ENCODE peak calls at places on chromosomes 1 and 21, in nine cellular contexts. F is RWPE1, V is uterus, Y is AG10803, J is GM12865, M is stomach, I is fibroblast of lung, A is nephron progenitor cell, Z is chondrocyte. G is an unnamed sample.

GRCh38 chr21:41726970-41727783 is 39.7 kb downstream of the RIPK4 start:
- DNase-seq in Y (peak; percentile 74), J (no peak), Z (peak; percentile 90), M (peak; percentile 62), I (peak; percentile 12), A (no peak), F (peak; percentile 86), V (peak; percentile 42), G (peak; percentile 26)

GRCh38 chr1:8938232-8939117 is 7.2 kb upstream of the CA6 start:
- DNase-seq in Z (no peak), A (no peak), J (no peak), Y (no peak), V (no peak), M (no peak), F (no peak), I (peak; percentile 22), G (no peak)

GRCh38 chr1:88111806-88112205 is 572.3 kb upstream of the PKN2 start:
- DNase-seq in A (no peak), M (no peak), F (no peak), I (no peak), J (no peak), Z (no peak), V (no peak), Y (no peak), G (no peak)

GRCh38 chr21:43609501-43610340 is 49.6 kb downstream of the HSF2BP start:
- DNase-seq in V (no peak), A (no peak), Y (no peak), M (peak; percentile 84), F (peak; percentile 68), J (no peak), I (peak; percentile 88), Z (no peak), G (no peak)

GRCh38 chr1:170660874-170661645 is 2.9 kb upstream of the PRRX1 start:
- DNase-seq in V (peak; percentile 59), A (peak; percentile 42), I (peak; percentile 63), Z (no peak), F (no peak), M (no peak), Y (peak; percentile 45), J (peak; percentile 27), G (no peak)

GRCh38 chr1:99659755-99660210 is 13.9 kb downstream of the PALMD start:
- DNase-seq in F (peak; percentile 85), Z (no peak), V (no peak), I (no peak), J (no peak), M (no peak), Y (peak; percentile 52), A (no peak), G (peak; percentile 20)

GRCh38 chr1:46687095-46687659 is 15.5 kb downstream of the TEX38 start:
- DNase-seq in Y (peak; percentile 71), I (peak; percentile 82), A (no peak), J (no peak), Z (no peak), V (peak; percentile 77), F (no peak), M (peak; percentile 96), G (no peak)

GRCh38 chr1:32200226-32201010 is at the start of gene CCDC28B:
- DNase-seq in A (peak; percentile 76), I (peak; percentile 71), Y (peak; percentile 70), Z (no peak), V (peak; percentile 77), M (peak; percentile 45), F (peak; percentile 54), J (peak; percentile 60), G (peak; percentile 74)

GRCh38 chr1:28580706-28581530 is 11.1 kb upstream of the RAB42 start:
- DNase-seq in F (peak; percentile 21), Z (no peak), A (peak; percentile 19), V (no peak), M (peak; percentile 42), J (peak; percentile 79), I (peak; percentile 53), Y (peak; percentile 49), G (peak; percentile 52)

GRCh38 chr21:43812139-43812821 is 22.9 kb downstream of the RRP1 start:
- DNase-seq in Z (peak; percentile 87), I (no peak), Y (peak; percentile 37), M (peak; percentile 32), A (no peak), V (no peak), J (no peak), F (peak; percentile 82), G (no peak)

GRCh38 chr1:198623920-198624647 is 14.8 kb upstream of the PTPRC start:
- DNase-seq in J (peak; percentile 69), I (peak; percentile 78), M (no peak), Z (no peak), V (no peak), F (no peak), Y (peak; percentile 86), A (no peak), G (peak; percentile 78)

GRCh38 chr1:9350011-9350907 is 57.6 kb downstream of the SPSB1 start:
- DNase-seq in F (no peak), Y (peak; percentile 66), A (no peak), V (no peak), J (no peak), I (peak; percentile 54), Z (no peak), M (no peak), G (peak; percentile 55)

GRCh38 chr1:229620876-229621275 is 5.0 kb downstream of the TAF5L start:
- DNase-seq in Z (no peak), J (no peak), V (no peak), Y (peak; percentile 96), A (no peak), F (no peak), I (peak; percentile 38), M (no peak), G (peak; percentile 37)

GRCh38 chr1:246295968-246296367 is 211.1 kb downstream of the SMYD3 start:
- DNase-seq in M (no peak), Z (no peak), A (no peak), Y (no peak), F (peak; percentile 17), I (no peak), V (no peak), J (no peak), G (no peak)

GRCh38 chr1:184533915-184534314 is 147.1 kb downstream of the C1orf21 start:
- DNase-seq in M (no peak), I (no peak), A (no peak), J (no peak), Y (no peak), V (no peak), Z (no peak), F (no peak), G (no peak)

GRCh38 chr21:34072145-34073031 is 990 bp upstream of the MRPS6 start:
- DNase-seq in I (no peak), Z (no peak), A (no peak), F (no peak), J (no peak), Y (peak; percentile 15), V (no peak), M (peak; percentile 50), G (no peak)

GRCh38 chr1:189637041-189637440 is 840.6 kb downstream of the BRINP3 start:
- DNase-seq in Y (no peak), Z (no peak), F (no peak), M (no peak), J (no peak), A (no peak), I (no peak), V (no peak), G (no peak)
- TF ChIP-seq CTCF in Y (no peak), Z (no peak), F (no peak), M (no peak), J (no peak), A (no peak), I (no peak), V (no peak), G (no peak)

DNA sequence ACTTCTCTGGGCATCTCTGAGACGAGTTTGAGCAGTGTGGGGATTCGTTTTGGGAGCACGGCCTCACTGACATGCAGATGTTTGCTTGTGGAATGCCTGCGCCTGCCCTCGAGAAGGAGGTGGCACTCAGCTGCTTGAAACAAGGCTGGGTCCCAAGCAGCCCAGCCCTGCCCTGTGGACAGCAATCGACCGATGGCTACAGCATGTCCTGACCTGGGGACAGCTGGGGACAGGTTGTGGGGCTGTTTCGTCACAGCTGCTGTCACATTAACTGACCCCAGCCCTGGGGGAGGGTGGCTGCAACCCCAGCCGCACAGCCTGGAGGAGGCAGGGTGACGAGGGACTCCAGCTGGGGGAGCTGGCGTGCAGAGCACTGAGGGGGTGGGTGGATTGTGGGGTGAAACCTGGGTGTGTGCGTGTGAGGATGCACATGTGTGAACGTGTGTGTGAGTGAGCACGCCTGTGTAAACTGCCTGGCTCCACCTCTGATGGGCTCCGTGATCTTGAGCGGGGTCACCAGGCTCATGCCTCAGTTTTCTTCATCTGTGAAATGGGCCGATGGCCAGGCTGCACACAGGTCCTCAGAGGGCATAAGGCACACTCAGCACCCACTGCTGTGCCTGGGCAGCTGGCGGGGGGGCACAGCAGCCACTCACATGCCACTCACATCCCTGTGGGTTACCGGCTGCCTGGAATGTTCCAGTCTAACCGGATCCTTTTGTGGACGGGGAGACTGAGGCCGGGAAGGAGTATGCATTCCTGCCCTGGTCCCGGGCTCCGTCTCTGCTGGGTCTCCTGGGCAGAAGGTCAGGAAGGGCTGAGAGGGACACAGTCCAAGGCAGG is 49.3 kb downstream of the COL18A1 start:
- DNase-seq in V (no peak), Y (peak; percentile 23), M (no peak), Z (peak; percentile 72), I (peak; percentile 46), F (no peak), A (no peak), J (no peak), G (no peak)
- TF ChIP-seq CTCF in V (no peak), Y (no peak), M (no peak), Z (no peak), I (no peak), F (no peak), A (no peak), J (no peak), G (no peak)

DNA sequence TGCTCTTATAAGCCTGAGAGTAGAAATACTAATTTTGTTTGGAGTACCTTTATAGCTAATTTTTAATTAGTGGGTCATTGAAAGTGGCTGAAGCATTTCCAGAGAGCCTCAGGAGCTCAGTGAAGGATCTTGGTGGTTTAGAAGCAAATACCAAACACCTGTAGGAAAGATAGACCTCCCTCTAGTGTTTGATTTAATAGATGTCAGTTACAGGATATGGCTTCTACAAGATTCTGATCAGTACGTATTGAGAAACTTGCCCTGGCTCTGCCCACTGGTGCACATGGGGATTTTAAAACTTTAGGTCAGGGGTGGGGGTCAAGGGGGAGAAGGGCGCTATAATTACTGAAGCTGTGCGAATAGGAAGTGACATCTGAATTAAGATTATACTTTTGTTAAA is 122.2 kb downstream of the POU2F1 start:
- DNase-seq in Y (no peak), F (peak; percentile 8), M (no peak), J (peak; percentile 45), A (no peak), Z (no peak), V (no peak), I (no peak), G (no peak)
- TF ChIP-seq CTCF in Y (no peak), F (no peak), M (peak; percentile 24), J (peak; percentile 23), A (no peak), Z (peak; percentile 43), V (no peak), I (no peak), G (peak; percentile 28)

DNA sequence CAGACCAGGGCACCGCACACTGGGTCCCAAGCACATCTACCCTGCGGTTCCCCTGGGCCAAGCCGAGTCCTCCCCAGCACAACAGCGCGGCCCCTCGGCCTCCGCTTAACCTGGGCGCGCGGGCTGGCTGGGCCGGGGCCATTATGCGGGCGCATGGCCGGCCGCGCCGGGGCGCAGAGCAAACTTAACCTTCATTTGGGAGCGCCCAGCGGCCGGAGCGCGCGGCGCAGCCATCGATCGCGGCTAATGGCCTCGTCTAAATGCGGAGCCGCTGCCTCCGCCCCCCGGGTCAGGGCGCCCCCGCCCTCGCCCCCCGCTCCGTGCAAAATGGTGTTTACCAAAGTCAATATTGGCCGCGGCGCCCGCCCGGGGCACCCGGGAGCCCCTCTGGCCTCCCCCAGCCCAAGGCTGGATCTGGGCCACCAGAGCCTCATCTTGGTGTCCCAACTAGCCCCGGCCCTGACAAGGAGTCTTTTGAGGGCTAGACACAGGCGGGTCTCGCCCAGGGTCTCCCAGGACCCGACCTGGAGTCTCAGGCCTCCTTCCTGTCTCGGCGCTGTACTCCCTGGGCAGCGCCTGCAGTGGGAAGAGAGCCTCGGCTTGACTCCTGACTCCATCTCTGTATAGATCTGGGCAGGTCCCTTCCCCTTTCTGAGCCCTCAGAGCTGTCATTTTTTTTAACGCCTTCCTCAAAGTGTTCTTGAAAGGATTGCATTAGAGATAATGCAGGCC is 272.0 kb downstream of the TRABD2B start:
- DNase-seq in A (peak; percentile 77), J (no peak), F (no peak), I (no peak), Z (peak; percentile 70), Y (no peak), M (no peak), V (no peak), G (no peak)
- TF ChIP-seq CTCF in A (peak; percentile 48), J (no peak), F (no peak), I (no peak), Z (peak; percentile 51), Y (no peak), M (peak; percentile 9), V (no peak), G (no peak)

G was measured in HFFc6.